ENCODE peak calls at places on chromosomes 6 and 20, in seven cellular contexts. U, O, M, X, J, P and T are unnamed samples.

GRCh38 chr20:62219101-62219991 is 732 bp downstream of the HRH3 start:
- DNase-seq in U (no peak), O (peak; percentile 81), M (no peak), X (no peak), J (no peak), P (no peak), T (no peak)

GRCh38 chr6:46484081-46484820 is 7.0 kb downstream of the RCAN2 start:
- DNase-seq in U (no peak), O (no peak), M (no peak), X (no peak), J (no peak), P (no peak), T (no peak)

GRCh38 chr6:97440590-97441176 is 157.7 kb upstream of the MMS22L start:
- DNase-seq in U (peak; percentile 15), O (peak; percentile 79), M (peak; percentile 62), X (no peak), J (peak; percentile 95), P (peak; percentile 78), T (no peak)

GRCh38 chr20:3000852-3001523 is 42.4 kb upstream of the GNRH2 start:
- DNase-seq in U (no peak), O (peak; percentile 63), M (peak; percentile 2), X (no peak), J (peak; percentile 69), P (peak; percentile 79), T (no peak)

GRCh38 chr20:35059110-35059509 is 33.5 kb downstream of the TRPC4AP start:
- DNase-seq in U (no peak), O (no peak), M (no peak), X (no peak), J (no peak), P (no peak), T (no peak)

GRCh38 chr20:60268502-60268901 is 310.3 kb downstream of the CDH26 start:
- DNase-seq in U (no peak), O (no peak), M (no peak), X (no peak), J (no peak), P (no peak), T (no peak)

GRCh38 chr6:107957165-107957908 is 671 bp downstream of the SEC63 start:
- DNase-seq in U (no peak), O (peak; percentile 61), M (no peak), X (peak; percentile 69), J (peak; percentile 45), P (peak; percentile 77), T (peak; percentile 79)

GRCh38 chr6:100230976-100231316 is 233.8 kb downstream of the SIM1 start:
- DNase-seq in U (no peak), O (no peak), M (no peak), X (no peak), J (no peak), P (no peak), T (no peak)